ENCODE peak calls at places on chromosomes 1 and 21, in eight cellular contexts. One of them, this sample, is unnamed.

GRCh38 chr21:28518620-28519019 is 474.1 kb downstream of the LTN1 start:
- DNase-seq in effector CD8-positive, alpha-beta T cell: no peak
- DNase-seq in choroid plexus epithelial cell: no peak
- DNase-seq in HEK293T: no peak
- DNase-seq in neural crest cell: no peak
- DNase-seq in mucosa of gallbladder: no peak
- DNase-seq in tibial nerve: no peak
- DNase-seq in HFFc6: no peak
- DNase-seq in this sample: no peak

GRCh38 chr1:78360584-78360983 is 130.2 kb upstream of the PTGFR start:
- DNase-seq in neural crest cell: no peak
- DNase-seq in effector CD8-positive, alpha-beta T cell: no peak
- DNase-seq in choroid plexus epithelial cell: no peak
- DNase-seq in HFFc6: no peak
- DNase-seq in HEK293T: no peak
- DNase-seq in mucosa of gallbladder: no peak
- DNase-seq in tibial nerve: no peak
- DNase-seq in this sample: no peak

GRCh38 chr21:40165212-40165611 is 298.0 kb downstream of the PCP4 start:
- DNase-seq in tibial nerve: no peak
- DNase-seq in HEK293T: no peak
- DNase-seq in choroid plexus epithelial cell: no peak
- DNase-seq in effector CD8-positive, alpha-beta T cell: no peak
- DNase-seq in mucosa of gallbladder: no peak
- DNase-seq in neural crest cell: no peak
- DNase-seq in HFFc6: no peak
- DNase-seq in this sample: no peak

GRCh38 chr1:43293896-43294760 is 6.7 kb upstream of the TIE1 start:
- DNase-seq in effector CD8-positive, alpha-beta T cell: no peak
- DNase-seq in mucosa of gallbladder: no peak
- DNase-seq in choroid plexus epithelial cell: peak
- DNase-seq in HFFc6: peak
- DNase-seq in neural crest cell: no peak
- DNase-seq in HEK293T: no peak
- DNase-seq in tibial nerve: no peak
- DNase-seq in this sample: no peak

GRCh38 chr1:162349635-162350330 is 26.9 kb downstream of the SPATA46 start:
- DNase-seq in choroid plexus epithelial cell: peak
- DNase-seq in effector CD8-positive, alpha-beta T cell: no peak
- DNase-seq in mucosa of gallbladder: no peak
- DNase-seq in HFFc6: peak
- DNase-seq in HEK293T: peak
- DNase-seq in tibial nerve: no peak
- DNase-seq in neural crest cell: no peak
- DNase-seq in this sample: no peak

GRCh38 chr1:184033711-184034167 is 3.8 kb downstream of the COLGALT2 start:
- DNase-seq in mucosa of gallbladder: no peak
- DNase-seq in HEK293T: no peak
- DNase-seq in effector CD8-positive, alpha-beta T cell: no peak
- DNase-seq in neural crest cell: no peak
- DNase-seq in choroid plexus epithelial cell: no peak
- DNase-seq in HFFc6: peak
- DNase-seq in tibial nerve: no peak
- DNase-seq in this sample: no peak

GRCh38 chr1:52141513-52142219 is at the start of gene ZFYVE9:
- DNase-seq in HFFc6: peak
- DNase-seq in effector CD8-positive, alpha-beta T cell: peak
- DNase-seq in HEK293T: peak
- DNase-seq in mucosa of gallbladder: peak
- DNase-seq in choroid plexus epithelial cell: peak
- DNase-seq in tibial nerve: peak
- DNase-seq in neural crest cell: peak
- DNase-seq in this sample: peak

GRCh38 chr1:217535601-217536377 is 95.1 kb downstream of the GPATCH2 start:
- DNase-seq in HEK293T: no peak
- DNase-seq in tibial nerve: no peak
- DNase-seq in HFFc6: peak
- DNase-seq in neural crest cell: no peak
- DNase-seq in mucosa of gallbladder: no peak
- DNase-seq in choroid plexus epithelial cell: peak
- DNase-seq in effector CD8-positive, alpha-beta T cell: no peak
- DNase-seq in this sample: no peak

GRCh38 chr1:27418326-27418761 is 25.9 kb downstream of the GPR3 start:
- DNase-seq in HEK293T: no peak
- DNase-seq in neural crest cell: no peak
- DNase-seq in HFFc6: peak
- DNase-seq in effector CD8-positive, alpha-beta T cell: no peak
- DNase-seq in choroid plexus epithelial cell: peak
- DNase-seq in mucosa of gallbladder: peak
- DNase-seq in tibial nerve: peak
- DNase-seq in this sample: peak

GRCh38 chr1:31064685-31065309 is 720 bp downstream of the PUM1 start:
- DNase-seq in effector CD8-positive, alpha-beta T cell: peak
- DNase-seq in mucosa of gallbladder: peak
- DNase-seq in HFFc6: no peak
- DNase-seq in tibial nerve: no peak
- DNase-seq in neural crest cell: peak
- DNase-seq in choroid plexus epithelial cell: peak
- DNase-seq in HEK293T: no peak
- DNase-seq in this sample: no peak

GRCh38 chr1:154869351-154870116 is 547 bp downstream of the KCNN3 start:
- DNase-seq in choroid plexus epithelial cell: peak
- DNase-seq in neural crest cell: no peak
- DNase-seq in effector CD8-positive, alpha-beta T cell: no peak
- DNase-seq in HEK293T: no peak
- DNase-seq in mucosa of gallbladder: no peak
- DNase-seq in tibial nerve: peak
- DNase-seq in HFFc6: no peak
- DNase-seq in this sample: no peak